ENCODE peak calls at places on chromosomes 6 and 20, in four cellular contexts. One of them, this sample, is unnamed.
A peak's percentile ranks its signal among the peaks of the same experiment; 100 is the strongest.

GRCh38 chr6:15322781-15323536 is 77.1 kb downstream of the JARID2 start:
- DNase-seq in GM12878: no peak
- DNase-seq in A549: no peak
- DNase-seq in K562: no peak
- DNase-seq in this sample: peak; percentile 57

GRCh38 chr20:59632426-59633113 is 28.2 kb downstream of the PHACTR3 start:
- DNase-seq in GM12878: no peak
- DNase-seq in A549: no peak
- DNase-seq in K562: no peak
- DNase-seq in this sample: no peak

GRCh38 chr6:100171533-100172321 is 177.7 kb upstream of the MCHR2 start:
- DNase-seq in GM12878: peak; percentile 60
- DNase-seq in A549: no peak
- DNase-seq in K562: no peak
- DNase-seq in this sample: no peak

GRCh38 chr20:21436186-21436585 is 38.9 kb upstream of the NKX2-4 start:
- DNase-seq in GM12878: no peak
- DNase-seq in A549: peak; percentile 25
- DNase-seq in K562: no peak
- DNase-seq in this sample: peak; percentile 72

GRCh38 chr20:46167080-46167479 is 49.0 kb downstream of the CD40 start:
- DNase-seq in GM12878: no peak
- DNase-seq in A549: no peak
- DNase-seq in K562: no peak
- DNase-seq in this sample: no peak

GRCh38 chr20:45391559-45391958 is 13.4 kb upstream of the TP53TG5 start:
- DNase-seq in GM12878: no peak
- DNase-seq in A549: no peak
- DNase-seq in K562: no peak
- DNase-seq in this sample: no peak

GRCh38 chr6:168225471-168225901 is 94.1 kb downstream of the DACT2 start:
- DNase-seq in GM12878: no peak
- DNase-seq in A549: no peak
- DNase-seq in K562: no peak
- DNase-seq in this sample: no peak

GRCh38 chr6:19841181-19841580 is 4.0 kb downstream of the ID4 start:
- DNase-seq in GM12878: no peak
- DNase-seq in A549: no peak
- DNase-seq in K562: no peak
- DNase-seq in this sample: no peak

GRCh38 chr20:9759392-9759791 is 79.5 kb downstream of the PAK5 start:
- DNase-seq in GM12878: no peak
- DNase-seq in A549: no peak
- DNase-seq in K562: no peak
- DNase-seq in this sample: no peak

GRCh38 chr6:77368660-77369313 is 94.5 kb downstream of the HTR1B start:
- DNase-seq in GM12878: no peak
- DNase-seq in A549: no peak
- DNase-seq in K562: no peak
- DNase-seq in this sample: peak; percentile 38

GRCh38 chr6:135603249-135603648 is 105.7 kb upstream of the AHI1 start:
- DNase-seq in GM12878: no peak
- DNase-seq in A549: no peak
- DNase-seq in K562: no peak
- DNase-seq in this sample: no peak

GRCh38 chr20:5122861-5123260 is 3.1 kb upstream of the PCNA start:
- DNase-seq in GM12878: no peak
- DNase-seq in A549: no peak
- DNase-seq in K562: peak; percentile 33
- DNase-seq in this sample: peak; percentile 52

GRCh38 chr6:75273009-75273408 is 11.6 kb downstream of the TMEM30A start:
- DNase-seq in GM12878: no peak
- DNase-seq in A549: no peak
- DNase-seq in K562: no peak
- DNase-seq in this sample: no peak

GRCh38 chr20:36030143-36030542 is 61.8 kb downstream of the CNBD2 start:
- DNase-seq in GM12878: no peak
- DNase-seq in A549: no peak
- DNase-seq in K562: no peak
- DNase-seq in this sample: peak; percentile 24

GRCh38 chr6:21265264-21266044 is 328.1 kb upstream of the SOX4 start:
- DNase-seq in GM12878: no peak
- DNase-seq in A549: no peak
- DNase-seq in K562: no peak
- DNase-seq in this sample: peak; percentile 5

GRCh38 chr6:25583906-25584305 is 68.1 kb upstream of the SCGN start:
- DNase-seq in GM12878: no peak
- DNase-seq in A549: no peak
- DNase-seq in K562: no peak
- DNase-seq in this sample: no peak

GRCh38 chr6:104182811-104183210 is 676.9 kb downstream of the HACE1 start:
- DNase-seq in GM12878: no peak
- DNase-seq in A549: no peak
- DNase-seq in K562: no peak
- DNase-seq in this sample: no peak

GRCh38 chr6:17687136-17687535 is 19.6 kb downstream of the NUP153 start:
- DNase-seq in GM12878: no peak
- DNase-seq in A549: no peak
- DNase-seq in K562: no peak
- DNase-seq in this sample: no peak

GRCh38 chr6:147135211-147135672 is 69.0 kb upstream of the STXBP5 start:
- DNase-seq in GM12878: no peak
- DNase-seq in A549: peak; percentile 4
- DNase-seq in K562: peak; percentile 24
- DNase-seq in this sample: peak; percentile 95
- TF ChIP-seq ELK1 in GM12878: no peak
- TF ChIP-seq ELK1 in A549: no peak
- TF ChIP-seq ELK1 in K562: no peak
- TF ChIP-seq ELK1 in this sample: no peak

DNA sequence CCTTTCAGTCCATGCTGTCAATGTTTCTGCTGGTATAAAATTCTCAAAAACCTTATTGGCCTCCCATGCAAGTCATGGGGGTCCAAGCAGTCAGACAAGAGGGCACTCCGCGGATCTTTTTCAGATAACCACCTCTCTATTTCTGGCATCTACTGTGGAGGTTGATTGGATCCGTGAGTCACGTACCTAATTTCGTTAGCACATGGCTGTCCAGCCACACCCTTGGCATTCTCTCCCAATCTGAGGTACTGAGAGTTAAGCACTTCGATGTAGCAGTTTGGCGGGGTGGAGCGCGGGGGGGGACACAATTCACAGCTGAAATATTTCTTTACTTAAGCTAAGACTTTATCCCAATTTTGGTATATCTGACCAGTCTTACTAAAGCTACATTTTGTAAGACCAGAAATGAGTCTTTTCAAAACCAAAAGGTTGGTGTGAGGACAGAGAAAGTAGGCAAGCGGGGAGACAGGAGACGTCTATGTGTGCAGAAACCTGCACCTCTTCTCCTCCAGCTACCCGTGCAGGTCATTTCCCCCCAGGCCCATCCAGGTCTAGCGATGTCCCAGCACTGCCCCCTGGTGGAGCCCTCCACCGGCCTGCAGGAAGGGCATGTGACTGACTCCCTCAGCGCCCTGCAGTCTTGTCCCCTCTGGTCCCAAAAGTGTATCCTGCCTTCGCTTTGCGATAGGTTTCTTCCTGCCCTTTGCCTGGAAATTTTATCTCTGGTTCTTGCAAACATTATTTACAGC is 113.1 kb downstream of the ADAT2 start:
- DNase-seq in GM12878: no peak
- DNase-seq in A549: no peak
- DNase-seq in K562: peak; percentile 60
- DNase-seq in this sample: peak; percentile 8
- TF ChIP-seq ELK1 in GM12878: no peak
- TF ChIP-seq ELK1 in A549: no peak
- TF ChIP-seq ELK1 in K562: no peak
- TF ChIP-seq ELK1 in this sample: no peak

DNA sequence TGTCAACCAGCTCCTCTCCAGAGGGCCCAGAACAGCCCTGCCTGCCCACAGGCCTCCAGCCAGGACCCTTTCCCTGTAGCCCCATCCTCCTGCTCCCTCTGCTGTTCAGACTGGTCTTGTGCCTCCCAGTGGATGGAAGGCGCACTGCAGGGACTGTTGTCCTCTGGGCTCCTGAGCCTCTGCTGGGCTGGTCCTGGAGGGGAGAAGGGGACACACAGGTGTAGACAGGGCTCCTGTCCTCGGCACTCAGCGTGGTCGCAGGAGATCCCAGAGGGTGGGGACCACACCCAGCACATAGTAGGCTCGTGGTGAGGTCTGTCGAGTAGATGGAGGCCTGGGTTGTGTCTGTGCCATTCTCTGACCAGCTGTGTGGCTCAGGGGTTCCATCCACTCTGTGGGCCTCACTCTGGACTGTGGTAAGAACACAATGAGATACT is 11.5 kb downstream of the ITPR3 start:
- DNase-seq in GM12878: no peak
- DNase-seq in A549: peak; percentile 58
- DNase-seq in K562: peak; percentile 82
- DNase-seq in this sample: no peak
- TF ChIP-seq ELK1 in GM12878: no peak
- TF ChIP-seq ELK1 in A549: no peak
- TF ChIP-seq ELK1 in K562: no peak
- TF ChIP-seq ELK1 in this sample: no peak

GRCh38 chr6:105774247-105774646 is 311.9 kb upstream of the PRDM1 start:
- DNase-seq in GM12878: no peak
- DNase-seq in A549: no peak
- DNase-seq in K562: no peak
- DNase-seq in this sample: no peak

GRCh38 chr6:105769987-105770386 is 316.1 kb upstream of the PRDM1 start:
- DNase-seq in GM12878: no peak
- DNase-seq in A549: no peak
- DNase-seq in K562: no peak
- DNase-seq in this sample: peak; percentile 46

GRCh38 chr6:105769197-105769596 is 316.9 kb upstream of the PRDM1 start:
- DNase-seq in GM12878: no peak
- DNase-seq in A549: no peak
- DNase-seq in K562: no peak
- DNase-seq in this sample: no peak

GRCh38 chr6:105775095-105775494 is 311.0 kb upstream of the PRDM1 start:
- DNase-seq in GM12878: no peak
- DNase-seq in A549: no peak
- DNase-seq in K562: no peak
- DNase-seq in this sample: no peak

GRCh38 chr6:105771313-105771970 is 314.7 kb upstream of the PRDM1 start:
- DNase-seq in GM12878: no peak
- DNase-seq in A549: no peak
- DNase-seq in K562: no peak
- DNase-seq in this sample: peak; percentile 65
- TF ChIP-seq ELK1 in GM12878: no peak
- TF ChIP-seq ELK1 in A549: no peak
- TF ChIP-seq ELK1 in K562: no peak
- TF ChIP-seq ELK1 in this sample: no peak